ENCODE peak calls at places on chromosomes 6 and 20, in seven cellular contexts. U, B, T, C, S, L and I are unnamed samples. For H3K4me1, the result is how much of the 10 kb centered on the place peaks cover.

GRCh38 chr6:118294906-118295305 is 253.2 kb upstream of the PLN start:
- DNase-seq in U (no peak), B (no peak), T (no peak), C (no peak), S (no peak), L (no peak), I (no peak)

GRCh38 chr6:159217595-159218275 is 48.5 kb downstream of the FNDC1 start:
- DNase-seq in U (no peak), B (peak), T (peak), C (no peak), S (no peak), L (no peak), I (peak)

GRCh38 chr6:26520088-26520839 is 17.9 kb upstream of the HMGN4 start:
- DNase-seq in U (peak), B (no peak), T (peak), C (peak), S (no peak), L (no peak), I (no peak)

GRCh38 chr20:64223526-64224067 is 32.0 kb upstream of the PCMTD2 start:
- DNase-seq in U (no peak), B (peak), T (no peak), C (peak), S (no peak), L (no peak), I (no peak)

GRCh38 chr6:121573466-121573865 is 138.0 kb downstream of the GJA1 start:
- DNase-seq in U (no peak), B (no peak), T (no peak), C (no peak), S (no peak), L (no peak), I (no peak)

GRCh38 chr6:81384921-81385320 is 367.6 kb downstream of the TENT5A start:
- DNase-seq in U (no peak), B (no peak), T (no peak), C (no peak), S (no peak), L (no peak), I (no peak)

GRCh38 chr6:73054958-73055357 is 170.3 kb downstream of the KHDC1L start:
- DNase-seq in U (no peak), B (no peak), T (no peak), C (no peak), S (no peak), L (no peak), I (no peak)

GRCh38 chr6:127146935-127147334 is 28.5 kb downstream of the RSPO3 start:
- DNase-seq in U (no peak), B (peak), T (no peak), C (peak), S (no peak), L (no peak), I (no peak)

GRCh38 chr6:151275121-151275520 is 35.4 kb downstream of the AKAP12 start:
- DNase-seq in U (no peak), B (no peak), T (no peak), C (no peak), S (no peak), L (no peak), I (no peak)

GRCh38 chr6:139888691-139889122 is 514.3 kb upstream of the CITED2 start:
- DNase-seq in U (no peak), B (no peak), T (no peak), C (no peak), S (no peak), L (no peak), I (no peak)

GRCh38 chr6:116386581-116387299 is 16.0 kb downstream of the DSE start:
- DNase-seq in U (no peak), B (peak), T (peak), C (no peak), S (no peak), L (no peak), I (no peak)

GRCh38 chr6:127342296-127342945 is 988 bp downstream of the ECHDC1 start:
- DNase-seq in U (no peak), B (peak), T (no peak), C (no peak), S (peak), L (no peak), I (peak)

GRCh38 chr20:33261465-33261864 is 21.5 kb upstream of the BPIFB1 start:
- DNase-seq in U (no peak), B (no peak), T (no peak), C (no peak), S (no peak), L (no peak), I (no peak)

GRCh38 chr6:37860226-37860839 is 40.8 kb downstream of the ZFAND3 start:
- DNase-seq in U (no peak), B (peak), T (peak), C (peak), S (peak), L (no peak), I (no peak)

GRCh38 chr6:35084041-35084491 is 57.1 kb downstream of the TCP11 start:
- DNase-seq in U (peak), B (no peak), T (no peak), C (no peak), S (no peak), L (no peak), I (no peak)

GRCh38 chr6:41266555-41266954 is 19.9 kb downstream of the TREM1 start:
- DNase-seq in U (no peak), B (no peak), T (no peak), C (no peak), S (no peak), L (no peak), I (no peak)
- TF ChIP-seq CTCF in U (no peak), B (no peak), T (no peak), C (no peak), S (no peak), L (no peak), I (no peak)

DNA sequence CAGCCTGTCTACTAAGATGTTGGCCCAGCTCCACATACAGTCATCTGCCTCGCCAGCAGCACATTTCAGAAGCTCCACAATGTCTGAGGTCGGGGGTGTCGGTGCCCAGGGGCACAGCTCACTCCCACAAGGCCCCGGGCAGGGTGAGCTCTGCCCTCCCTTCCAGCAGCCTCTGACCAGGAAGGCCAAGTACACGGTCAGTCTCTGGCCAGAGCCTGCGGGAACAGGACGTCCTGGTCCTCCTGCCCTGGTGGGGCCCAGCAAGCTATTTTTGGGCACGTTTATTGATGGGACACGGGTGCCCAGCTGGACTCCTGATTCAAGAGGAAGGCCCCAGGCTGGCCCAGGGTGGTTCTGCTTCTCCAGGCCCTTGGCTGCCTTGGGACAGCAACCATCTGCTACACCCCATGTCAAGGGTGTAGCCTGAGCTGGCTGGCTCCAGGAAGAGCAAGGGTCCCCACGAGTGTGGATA is 114.9 kb upstream of the PTPN1 start:
- DNase-seq in U (peak), B (no peak), T (no peak), C (peak), S (no peak), L (no peak), I (peak)
- H3K4me1 ChIP-seq in U (under half), B (under half), T (half or more), C (under half), S (under half), L (under half), I (under half)

DNA sequence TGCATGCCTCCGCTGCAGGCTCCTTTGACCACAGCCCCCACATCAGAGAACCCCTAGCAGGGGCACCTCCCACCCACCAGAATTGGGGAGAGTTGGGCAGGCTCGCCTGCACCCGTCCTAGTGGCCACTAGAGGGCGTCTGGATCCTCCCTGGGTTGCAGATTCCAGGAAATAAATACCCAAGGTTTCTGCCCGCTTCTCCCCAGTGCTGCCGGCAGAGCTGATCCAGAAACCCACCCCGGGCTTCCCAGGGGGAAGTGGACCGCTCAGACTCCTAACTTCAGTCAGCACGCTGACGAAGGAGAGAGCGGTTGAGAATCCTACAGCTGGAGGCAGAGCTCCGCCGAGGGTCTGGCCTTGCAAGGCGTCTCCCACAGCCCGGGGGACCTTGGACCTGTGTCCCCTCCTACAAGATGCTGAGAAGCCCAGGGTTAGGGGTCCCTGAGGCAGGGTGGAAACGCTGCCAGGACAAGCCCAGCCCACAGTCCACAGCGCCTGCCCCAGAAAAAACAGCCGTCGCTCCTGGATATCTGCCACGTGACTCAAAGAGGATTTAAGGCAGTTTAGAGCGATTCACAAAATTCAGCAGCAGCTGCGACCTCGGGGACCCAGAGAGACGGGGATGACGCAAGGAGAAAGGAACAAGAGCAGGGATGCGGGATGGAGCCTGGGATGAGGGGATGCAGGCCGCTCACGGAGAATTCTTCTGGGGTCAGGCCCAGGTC is 32.6 kb upstream of the PHACTR3 start:
- DNase-seq in U (peak), B (peak), T (peak), C (peak), S (peak), L (no peak), I (peak)
- H3K4me3 ChIP-seq in U (peak), B (peak), T (no peak), C (peak), S (peak), L (peak), I (no peak)

GRCh38 chr20:3749689-3750639 is 17.5 kb downstream of the HSPA12B start:
- DNase-seq in U (peak), B (peak), T (peak), C (no peak), S (no peak), L (no peak), I (no peak)

GRCh38 chr20:3751664-3752385 is 15.7 kb downstream of the ADISSP start:
- DNase-seq in U (peak), B (peak), T (no peak), C (peak), S (peak), L (no peak), I (peak)

GRCh38 chr20:3753098-3753497 is 14.5 kb downstream of the ADISSP start:
- DNase-seq in U (peak), B (peak), T (peak), C (peak), S (peak), L (no peak), I (no peak)

GRCh38 chr20:3752386-3752759 is 15.2 kb downstream of the ADISSP start:
- DNase-seq in U (no peak), B (no peak), T (no peak), C (no peak), S (no peak), L (no peak), I (no peak)

DNA sequence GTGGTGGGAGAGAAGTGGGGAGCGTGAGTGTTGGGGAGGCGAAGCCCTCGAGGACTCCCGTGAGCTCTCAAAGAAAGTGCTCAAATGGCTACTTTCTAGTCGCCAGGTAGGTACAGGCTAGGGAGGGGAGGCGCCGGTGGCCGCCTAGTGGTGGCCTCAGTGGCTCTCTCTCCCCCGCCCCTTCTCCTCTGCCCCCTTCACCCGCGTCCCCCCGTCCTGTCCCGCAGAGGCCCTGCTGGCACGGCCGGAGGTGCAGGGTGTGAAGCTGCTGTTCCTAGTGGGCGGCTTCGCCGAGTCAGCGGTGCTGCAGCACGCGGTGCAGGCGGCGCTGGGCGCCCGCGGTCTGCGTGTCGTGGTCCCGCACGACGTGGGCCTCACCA is 16.3 kb downstream of the ADISSP start:
- DNase-seq in U (peak), B (no peak), T (no peak), C (no peak), S (no peak), L (no peak), I (no peak)
- TF ChIP-seq CTCF in U (no peak), B (no peak), T (no peak), C (no peak), S (no peak), L (no peak), I (no peak)

GRCh38 chr20:12815369-12815768 is 193.4 kb upstream of the SPTLC3 start:
- DNase-seq in U (no peak), B (no peak), T (no peak), C (no peak), S (no peak), L (no peak), I (no peak)

GRCh38 chr20:12821249-12821648 is 187.5 kb upstream of the SPTLC3 start:
- DNase-seq in U (no peak), B (no peak), T (no peak), C (no peak), S (no peak), L (no peak), I (no peak)

GRCh38 chr20:12816009-12816408 is 192.8 kb upstream of the SPTLC3 start:
- DNase-seq in U (no peak), B (no peak), T (no peak), C (no peak), S (no peak), L (no peak), I (no peak)
- H3K4me1 ChIP-seq in U (under half), B (under half), T (under half), C (under half), S (under half), L (under half), I (under half)

GRCh38 chr6:43020847-43021246 is 576 bp upstream of the RRP36 start:
- DNase-seq in U (no peak), B (no peak), T (no peak), C (no peak), S (no peak), L (no peak), I (no peak)
- H3K4me3 ChIP-seq in U (peak), B (peak), T (peak), C (peak), S (peak), L (peak), I (no peak)

GRCh38 chr20:55424968-55425367 is 580.4 kb downstream of the CBLN4 start:
- DNase-seq in U (no peak), B (peak), T (no peak), C (peak), S (no peak), L (no peak), I (no peak)
- TF ChIP-seq CTCF in U (no peak), B (no peak), T (no peak), C (no peak), S (no peak), L (no peak), I (no peak)